ENCODE peak calls at places on chromosomes 4 and X, in six cellular contexts. C, F, L, N, Q and A are unnamed samples.

GRCh38 chrX:70038951-70039350 is 10.8 kb downstream of the AWAT2 start:
- DNase-seq in F (no peak), Q (no peak), L (no peak), N (no peak), C (no peak), A (no peak)

GRCh38 chrX:49664824-49665223 is 31.0 kb downstream of the PAGE1 start:
- DNase-seq in F (no peak), N (no peak), Q (no peak), C (no peak), L (no peak), A (no peak)

GRCh38 chr4:24210332-24210902 is 320.6 kb upstream of the PPARGC1A start:
- DNase-seq in F (no peak), C (no peak), L (no peak), Q (no peak), N (no peak), A (no peak)

GRCh38 chr4:133969202-133969873 is 232.3 kb downstream of the PABPC4L start:
- DNase-seq in L (peak), C (no peak), F (peak), N (no peak), Q (no peak), A (peak)

GRCh38 chrX:31679861-31680260 is 608.0 kb upstream of the FTHL17 start:
- DNase-seq in L (no peak), C (no peak), F (no peak), Q (no peak), N (no peak), A (no peak)

GRCh38 chrX:132489256-132490085 is 633 bp upstream of the MBNL3 start:
- DNase-seq in Q (peak), F (peak), N (no peak), L (no peak), C (no peak), A (peak)

GRCh38 chr4:13704020-13704419 is 76.5 kb upstream of the BOD1L1 start:
- DNase-seq in F (no peak), C (no peak), Q (no peak), L (no peak), N (no peak), A (no peak)

GRCh38 chr4:172393220-172393619 is 580.0 kb downstream of the GALNTL6 start:
- DNase-seq in N (no peak), F (peak), Q (no peak), L (no peak), C (no peak), A (peak)

GRCh38 chr4:65344278-65344825 is 325.9 kb downstream of the EPHA5 start:
- DNase-seq in L (no peak), C (no peak), N (no peak), Q (no peak), F (no peak), A (no peak)

GRCh38 chr4:168766537-168767316 is 243.3 kb downstream of the CBR4 start:
- DNase-seq in L (no peak), C (no peak), N (no peak), F (no peak), Q (no peak), A (no peak)

GRCh38 chr4:23932935-23933334 is 43.1 kb upstream of the PPARGC1A start:
- DNase-seq in N (no peak), L (no peak), C (no peak), Q (no peak), F (no peak), A (no peak)

GRCh38 chrX:48802089-48802812 is 384 bp downstream of the HDAC6 start:
- DNase-seq in Q (peak), F (peak), L (peak), C (peak), N (peak), A (peak)

GRCh38 chrX:98962996-98963395 is 1447.1 kb downstream of the PCDH19 start:
- DNase-seq in N (no peak), C (no peak), L (no peak), F (no peak), Q (no peak), A (no peak)

GRCh38 chr4:26105372-26105771 is 191.4 kb downstream of the SMIM20 start:
- DNase-seq in F (no peak), Q (no peak), L (no peak), C (no peak), N (no peak), A (no peak)

GRCh38 chr4:158530898-158531297 is 9.2 kb downstream of the RXFP1 start:
- DNase-seq in L (no peak), C (no peak), F (no peak), Q (no peak), N (no peak), A (no peak)

GRCh38 chr4:41044165-41044564 is 170.2 kb downstream of the APBB2 start:
- DNase-seq in N (no peak), Q (no peak), L (no peak), F (no peak), C (peak), A (no peak)

GRCh38 chr4:83282049-83282535 is 2.5 kb downstream of the COQ2 start:
- DNase-seq in N (peak), C (peak), F (peak), Q (peak), L (peak), A (peak)

GRCh38 chrX:56000169-56000568 is 232.0 kb upstream of the KLF8 start:
- DNase-seq in L (no peak), F (no peak), C (no peak), N (no peak), Q (no peak), A (no peak)

GRCh38 chrX:72305286-72306084 is at the start of gene CITED1:
- DNase-seq in C (no peak), N (no peak), L (no peak), F (peak), Q (no peak), A (no peak)

GRCh38 chrX:101550362-101550761 is at the start of gene ARMCX1:
- DNase-seq in N (no peak), L (no peak), F (peak), C (no peak), Q (peak), A (peak)

GRCh38 chr4:188002346-188002745 is 6.8 kb downstream of the ZFP42 start:
- DNase-seq in N (no peak), Q (no peak), F (no peak), C (no peak), L (no peak), A (no peak)

GRCh38 chr4:85787133-85787532 is 312.2 kb downstream of the ARHGAP24 start:
- DNase-seq in N (no peak), Q (no peak), F (no peak), L (no peak), C (no peak), A (no peak)

GRCh38 chr4:67877086-67877485 is 6.7 kb downstream of the TMPRSS11D start:
- DNase-seq in L (no peak), C (no peak), F (no peak), N (no peak), Q (no peak), A (no peak)

GRCh38 chr4:179803857-179804256 is 2361.6 kb upstream of the AGA start:
- DNase-seq in F (no peak), N (no peak), Q (no peak), L (no peak), C (no peak), A (no peak)

GRCh38 chrX:11665144-11666040 is at the start of gene ARHGAP6:
- DNase-seq in N (no peak), C (no peak), F (peak), L (no peak), Q (peak), A (peak)

GRCh38 chr4:20916106-20916505 is 215.8 kb downstream of the PACRGL start:
- DNase-seq in N (no peak), L (no peak), C (no peak), F (no peak), Q (no peak), A (no peak)

GRCh38 chr4:172996571-172997216 is 171.9 kb upstream of the GALNT7 start:
- DNase-seq in N (no peak), Q (no peak), L (peak), F (no peak), C (no peak), A (no peak)

GRCh38 chr4:131499139-131499873 is 1649.8 kb upstream of the PCDH10 start:
- DNase-seq in N (no peak), Q (no peak), F (no peak), L (no peak), C (no peak), A (no peak)

GRCh38 chr4:102715057-102715456 is 45.7 kb downstream of the MANBA start:
- DNase-seq in N (no peak), L (no peak), C (no peak), F (no peak), Q (no peak), A (no peak)

GRCh38 chrX:95539041-95539440 is 1145.6 kb upstream of the DIAPH2 start:
- DNase-seq in L (no peak), Q (no peak), F (no peak), N (no peak), C (no peak), A (no peak)

GRCh38 chrX:15240414-15240813 is 29.5 kb downstream of the ASB9 start:
- DNase-seq in Q (no peak), L (no peak), C (no peak), N (no peak), F (no peak), A (no peak)

GRCh38 chr4:21952549-21952948 is 4.0 kb upstream of the KCNIP4 start:
- DNase-seq in L (no peak), N (no peak), C (no peak), Q (no peak), F (no peak), A (no peak)

GRCh38 chr4:76308548-76308947 is 2.0 kb downstream of the STBD1 start:
- DNase-seq in Q (no peak), L (peak), C (no peak), F (peak), N (peak), A (no peak)

DNA sequence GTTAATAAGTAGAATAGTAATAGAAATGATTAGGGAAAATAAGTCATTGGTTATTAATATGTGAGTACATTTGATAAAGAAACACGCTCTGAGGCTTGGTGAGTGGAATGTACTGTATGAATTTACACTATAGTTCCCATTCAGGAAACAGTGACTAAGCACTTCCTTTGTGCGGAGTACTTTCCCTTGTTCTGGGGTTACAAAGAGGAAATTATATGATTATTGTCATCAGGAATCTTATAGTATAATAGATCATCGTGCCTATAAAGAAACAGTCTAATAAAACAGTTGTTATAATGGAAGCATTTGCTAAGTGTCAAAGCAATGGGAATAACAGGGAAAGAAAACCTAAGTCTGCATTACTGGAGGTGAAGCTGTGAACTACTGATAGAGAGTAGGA is 138.0 kb downstream of the RPA4 start:
- DNase-seq in Q (no peak), C (no peak), N (no peak), F (no peak), L (no peak), A (no peak)
- TF ChIP-seq JUND in Q (no peak), C (no peak), N (no peak), F (peak), L (no peak), A (no peak)

DNA sequence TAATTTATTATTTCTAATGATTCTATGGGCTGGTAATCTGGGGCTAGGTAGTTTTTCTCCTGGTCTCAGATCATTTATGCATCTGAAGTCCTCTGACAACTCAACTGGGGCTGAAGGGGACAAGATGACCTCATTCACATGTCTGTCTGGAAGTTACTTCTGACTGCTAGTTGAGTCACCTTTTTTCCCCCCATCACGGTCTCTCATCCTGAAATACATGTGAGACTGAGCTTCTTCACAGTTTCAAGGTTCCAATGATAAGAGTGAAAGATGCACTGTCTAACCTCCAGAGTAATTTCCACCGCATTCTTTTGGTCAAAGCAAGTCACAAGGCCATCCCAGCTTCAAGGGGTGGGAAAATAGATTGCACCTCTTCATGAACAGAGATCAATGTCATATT is 356.7 kb upstream of the RPS6KA3 start:
- DNase-seq in F (no peak), Q (no peak), L (no peak), N (no peak), C (peak), A (no peak)
- TF ChIP-seq JUND in F (no peak), Q (no peak), L (no peak), N (no peak), C (no peak), A (no peak)

DNA sequence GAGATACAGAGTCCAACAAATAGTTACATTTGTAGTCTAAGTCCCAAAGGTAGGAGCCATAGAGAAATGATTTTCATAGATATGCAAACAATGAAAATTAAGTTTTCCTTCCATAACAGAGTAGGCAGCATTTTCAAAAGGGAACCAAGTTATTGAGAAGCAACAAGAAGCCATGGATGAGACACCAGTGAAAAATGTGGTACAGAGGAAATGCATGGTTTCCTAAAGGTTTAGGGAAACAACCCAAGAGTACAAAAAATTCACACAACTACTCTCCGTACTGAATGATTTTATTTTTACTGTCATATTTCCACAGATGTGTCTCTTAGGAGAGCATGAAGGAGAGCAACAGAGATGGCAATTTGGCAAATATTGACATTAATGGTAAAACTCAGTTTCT is 1408.9 kb upstream of the PCDH7 start:
- DNase-seq in L (no peak), F (no peak), C (no peak), Q (no peak), N (no peak), A (no peak)
- TF ChIP-seq JUND in L (no peak), F (peak), C (no peak), Q (no peak), N (no peak), A (no peak)

GRCh38 chr4:153204247-153205027 is at the start of gene TRIM2:
- DNase-seq in F (no peak), Q (peak), N (peak), L (peak), C (peak), A (no peak)
- TF ChIP-seq JUND in F (no peak), Q (no peak), N (no peak), L (no peak), C (no peak), A (no peak)

GRCh38 chr4:73646117-73646516 is 25.9 kb upstream of the RASSF6 start:
- DNase-seq in N (no peak), L (no peak), F (no peak), C (no peak), Q (no peak), A (no peak)

GRCh38 chr4:73653695-73654106 is 33.5 kb upstream of the RASSF6 start:
- DNase-seq in F (peak), Q (no peak), L (peak), N (peak), C (peak), A (peak)

GRCh38 chr4:73650255-73650654 is 30.0 kb upstream of the RASSF6 start:
- DNase-seq in L (no peak), F (no peak), N (no peak), Q (no peak), C (no peak), A (no peak)

DNA sequence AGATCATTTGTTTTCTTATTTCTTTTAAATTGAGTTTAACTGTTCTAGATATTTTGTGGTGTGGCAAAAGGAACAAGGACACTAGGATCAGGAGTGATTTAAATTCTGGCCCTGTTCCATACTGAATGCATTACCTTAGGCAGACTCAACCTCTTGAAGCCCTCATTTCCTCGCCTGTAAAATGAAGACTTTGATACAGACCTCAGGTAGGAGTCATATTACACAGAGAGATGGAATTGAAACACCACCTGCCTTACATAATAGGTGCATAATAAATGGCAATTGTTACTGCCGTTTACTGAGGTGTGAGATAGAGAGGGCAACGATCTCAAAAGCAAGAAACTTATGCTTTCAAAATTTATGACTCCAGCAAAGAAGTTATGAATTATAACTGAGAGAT is 28.2 kb upstream of the RASSF6 start:
- DNase-seq in C (no peak), N (no peak), F (no peak), Q (no peak), L (no peak), A (no peak)
- TF ChIP-seq JUND in C (no peak), N (no peak), F (no peak), Q (no peak), L (no peak), A (no peak)

GRCh38 chrX:115988825-115989224 is 181.7 kb upstream of the AGTR2 start:
- DNase-seq in F (peak), Q (no peak), L (no peak), N (no peak), C (no peak), A (no peak)
- TF ChIP-seq JUND in F (no peak), Q (no peak), L (no peak), N (no peak), C (no peak), A (no peak)

GRCh38 chr4:118285931-118286330 is 66.9 kb downstream of the PRSS12 start:
- DNase-seq in F (no peak), C (no peak), L (no peak), Q (no peak), N (no peak), A (no peak)

GRCh38 chr4:118281611-118282442 is 71.0 kb downstream of the PRSS12 start:
- DNase-seq in Q (no peak), C (no peak), F (no peak), L (peak), N (peak), A (no peak)

GRCh38 chr4:118286685-118287084 is 66.1 kb downstream of the PRSS12 start:
- DNase-seq in F (no peak), L (no peak), N (no peak), Q (no peak), C (no peak), A (no peak)

GRCh38 chr4:118282692-118283091 is 70.1 kb downstream of the PRSS12 start:
- DNase-seq in N (peak), F (no peak), L (no peak), C (no peak), Q (no peak), A (no peak)

DNA sequence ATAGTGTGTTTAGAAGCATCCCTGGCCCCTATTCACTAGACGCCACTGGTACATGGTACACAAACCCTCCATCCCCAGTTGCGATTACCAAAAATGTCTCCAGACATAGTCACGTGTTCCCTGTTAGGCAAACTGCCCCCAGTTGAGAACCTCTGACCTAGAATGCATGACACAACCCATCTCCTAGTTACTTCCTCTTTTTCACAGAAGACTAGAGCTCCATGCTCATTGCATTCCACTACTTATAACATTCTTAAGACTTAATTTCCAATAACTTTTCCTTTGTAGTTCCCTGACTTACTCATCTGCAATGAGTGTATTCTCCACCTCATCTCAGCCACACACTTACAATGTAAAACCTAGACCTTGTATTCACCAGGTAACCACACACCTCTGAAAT is 68.6 kb downstream of the PRSS12 start:
- DNase-seq in F (no peak), N (no peak), Q (no peak), C (no peak), L (peak), A (no peak)
- TF ChIP-seq JUND in F (no peak), N (no peak), Q (no peak), C (no peak), L (no peak), A (no peak)

GRCh38 chr4:91064157-91064853 is 937.1 kb downstream of the CCSER1 start:
- DNase-seq in C (peak), N (peak), L (no peak), F (peak), Q (peak), A (no peak)
- TF ChIP-seq JUND in C (no peak), N (no peak), L (no peak), F (no peak), Q (no peak), A (no peak)